ENCODE peak calls at places on chromosomes 6 and 20, in ten cellular contexts. One of them, this sample, is unnamed.
A peak's percentile ranks its signal among the peaks of the same experiment; 100 is the strongest.

GRCh38 chr6:82904860-82905259 is 160.8 kb downstream of the UBE3D start:
- DNase-seq in endothelial cell of umbilical vein: no peak
- DNase-seq in neural progenitor cell: no peak
- DNase-seq in fibroblast of lung: no peak
- DNase-seq in GM23248: no peak
- DNase-seq in astrocyte: no peak
- DNase-seq in neuronal stem cell: no peak
- DNase-seq in adipocyte: no peak
- DNase-seq in MM.1S: no peak
- DNase-seq in H1: no peak
- DNase-seq in this sample: no peak

GRCh38 chr6:66913657-66914056 is 1206.6 kb upstream of the EYS start:
- DNase-seq in endothelial cell of umbilical vein: no peak
- DNase-seq in neural progenitor cell: no peak
- DNase-seq in fibroblast of lung: no peak
- DNase-seq in GM23248: no peak
- DNase-seq in astrocyte: no peak
- DNase-seq in neuronal stem cell: no peak
- DNase-seq in adipocyte: no peak
- DNase-seq in MM.1S: no peak
- DNase-seq in H1: no peak
- DNase-seq in this sample: no peak

GRCh38 chr20:47392015-47392720 is 35.7 kb upstream of the ZMYND8 start:
- DNase-seq in endothelial cell of umbilical vein: peak; percentile 85
- DNase-seq in neural progenitor cell: no peak
- DNase-seq in fibroblast of lung: peak; percentile 93
- DNase-seq in GM23248: peak; percentile 97
- DNase-seq in astrocyte: peak; percentile 88
- DNase-seq in neuronal stem cell: no peak
- DNase-seq in adipocyte: peak; percentile 94
- DNase-seq in MM.1S: peak; percentile 36
- DNase-seq in H1: no peak
- DNase-seq in this sample: no peak

GRCh38 chr20:33730946-33731692 is 677 bp upstream of the ZNF341 start:
- DNase-seq in endothelial cell of umbilical vein: no peak
- DNase-seq in neural progenitor cell: peak; percentile 12
- DNase-seq in fibroblast of lung: no peak
- DNase-seq in GM23248: no peak
- DNase-seq in astrocyte: no peak
- DNase-seq in neuronal stem cell: no peak
- DNase-seq in adipocyte: no peak
- DNase-seq in MM.1S: no peak
- DNase-seq in H1: no peak
- DNase-seq in this sample: no peak

GRCh38 chr6:35742842-35743241 is 6.0 kb downstream of the ARMC12 start:
- DNase-seq in endothelial cell of umbilical vein: no peak
- DNase-seq in neural progenitor cell: no peak
- DNase-seq in fibroblast of lung: no peak
- DNase-seq in GM23248: no peak
- DNase-seq in astrocyte: no peak
- DNase-seq in neuronal stem cell: no peak
- DNase-seq in adipocyte: no peak
- DNase-seq in MM.1S: no peak
- DNase-seq in H1: peak; percentile 64
- DNase-seq in this sample: no peak

GRCh38 chr20:45350217-45350616 is 2.0 kb upstream of the SDC4 start:
- DNase-seq in endothelial cell of umbilical vein: no peak
- DNase-seq in neural progenitor cell: no peak
- DNase-seq in fibroblast of lung: no peak
- DNase-seq in GM23248: no peak
- DNase-seq in astrocyte: no peak
- DNase-seq in neuronal stem cell: no peak
- DNase-seq in adipocyte: no peak
- DNase-seq in MM.1S: no peak
- DNase-seq in H1: no peak
- DNase-seq in this sample: no peak

GRCh38 chr20:23082846-23083552 is 3.1 kb downstream of the CD93 start:
- DNase-seq in endothelial cell of umbilical vein: peak; percentile 89
- DNase-seq in neural progenitor cell: no peak
- DNase-seq in fibroblast of lung: no peak
- DNase-seq in GM23248: no peak
- DNase-seq in astrocyte: no peak
- DNase-seq in neuronal stem cell: no peak
- DNase-seq in adipocyte: no peak
- DNase-seq in MM.1S: no peak
- DNase-seq in H1: no peak
- DNase-seq in this sample: no peak

GRCh38 chr6:28436404-28436803 is 6.9 kb downstream of the ZSCAN23 start:
- DNase-seq in endothelial cell of umbilical vein: no peak
- DNase-seq in neural progenitor cell: no peak
- DNase-seq in fibroblast of lung: no peak
- DNase-seq in GM23248: no peak
- DNase-seq in astrocyte: no peak
- DNase-seq in neuronal stem cell: no peak
- DNase-seq in adipocyte: no peak
- DNase-seq in MM.1S: no peak
- DNase-seq in H1: no peak
- DNase-seq in this sample: no peak

GRCh38 chr20:48295966-48296421 is 510.7 kb upstream of the SULF2 start:
- DNase-seq in endothelial cell of umbilical vein: peak; percentile 57
- DNase-seq in neural progenitor cell: peak; percentile 22
- DNase-seq in fibroblast of lung: peak; percentile 81
- DNase-seq in GM23248: peak; percentile 82
- DNase-seq in astrocyte: peak; percentile 76
- DNase-seq in neuronal stem cell: peak; percentile 15
- DNase-seq in adipocyte: peak; percentile 65
- DNase-seq in MM.1S: no peak
- DNase-seq in H1: no peak
- DNase-seq in this sample: no peak

GRCh38 chr6:169755162-169755561 is 3.7 kb downstream of the ERMARD start:
- DNase-seq in endothelial cell of umbilical vein: no peak
- DNase-seq in neural progenitor cell: no peak
- DNase-seq in fibroblast of lung: no peak
- DNase-seq in GM23248: no peak
- DNase-seq in astrocyte: no peak
- DNase-seq in neuronal stem cell: no peak
- DNase-seq in adipocyte: no peak
- DNase-seq in MM.1S: no peak
- DNase-seq in H1: no peak
- DNase-seq in this sample: no peak

GRCh38 chr6:15400572-15401004 is 154.7 kb downstream of the JARID2 start:
- DNase-seq in endothelial cell of umbilical vein: peak; percentile 51
- DNase-seq in neural progenitor cell: peak; percentile 61
- DNase-seq in fibroblast of lung: no peak
- DNase-seq in GM23248: peak; percentile 58
- DNase-seq in astrocyte: no peak
- DNase-seq in neuronal stem cell: no peak
- DNase-seq in adipocyte: no peak
- DNase-seq in MM.1S: no peak
- DNase-seq in H1: no peak
- DNase-seq in this sample: no peak

GRCh38 chr20:39960522-39961420 is 728.3 kb downstream of the MAFB start:
- DNase-seq in endothelial cell of umbilical vein: no peak
- DNase-seq in neural progenitor cell: no peak
- DNase-seq in fibroblast of lung: no peak
- DNase-seq in GM23248: no peak
- DNase-seq in astrocyte: no peak
- DNase-seq in neuronal stem cell: no peak
- DNase-seq in adipocyte: no peak
- DNase-seq in MM.1S: peak; percentile 14
- DNase-seq in H1: peak; percentile 55
- DNase-seq in this sample: no peak

GRCh38 chr6:90397929-90398674 is 101.5 kb upstream of the BACH2 start:
- DNase-seq in endothelial cell of umbilical vein: peak; percentile 83
- DNase-seq in neural progenitor cell: no peak
- DNase-seq in fibroblast of lung: peak; percentile 40
- DNase-seq in GM23248: no peak
- DNase-seq in astrocyte: peak; percentile 17
- DNase-seq in neuronal stem cell: no peak
- DNase-seq in adipocyte: no peak
- DNase-seq in MM.1S: peak; percentile 12
- DNase-seq in H1: no peak
- DNase-seq in this sample: no peak

GRCh38 chr6:6981923-6982322 is 125.8 kb upstream of the RREB1 start:
- DNase-seq in endothelial cell of umbilical vein: no peak
- DNase-seq in neural progenitor cell: no peak
- DNase-seq in fibroblast of lung: no peak
- DNase-seq in GM23248: no peak
- DNase-seq in astrocyte: no peak
- DNase-seq in neuronal stem cell: no peak
- DNase-seq in adipocyte: no peak
- DNase-seq in MM.1S: no peak
- DNase-seq in H1: no peak
- DNase-seq in this sample: no peak
- H3K9ac ChIP-seq in endothelial cell of umbilical vein: no peak overlapping the region
- H3K9ac ChIP-seq in neural progenitor cell: no peak overlapping the region
- H3K9ac ChIP-seq in fibroblast of lung: no peak overlapping the region
- H3K9ac ChIP-seq in GM23248: no peak overlapping the region
- H3K9ac ChIP-seq in astrocyte: no peak overlapping the region
- H3K9ac ChIP-seq in neuronal stem cell: no peak overlapping the region
- H3K9ac ChIP-seq in adipocyte: no peak overlapping the region
- H3K9ac ChIP-seq in MM.1S: no peak overlapping the region
- H3K9ac ChIP-seq in H1: no peak overlapping the region
- H3K9ac ChIP-seq in this sample: no peak overlapping the region

DNA sequence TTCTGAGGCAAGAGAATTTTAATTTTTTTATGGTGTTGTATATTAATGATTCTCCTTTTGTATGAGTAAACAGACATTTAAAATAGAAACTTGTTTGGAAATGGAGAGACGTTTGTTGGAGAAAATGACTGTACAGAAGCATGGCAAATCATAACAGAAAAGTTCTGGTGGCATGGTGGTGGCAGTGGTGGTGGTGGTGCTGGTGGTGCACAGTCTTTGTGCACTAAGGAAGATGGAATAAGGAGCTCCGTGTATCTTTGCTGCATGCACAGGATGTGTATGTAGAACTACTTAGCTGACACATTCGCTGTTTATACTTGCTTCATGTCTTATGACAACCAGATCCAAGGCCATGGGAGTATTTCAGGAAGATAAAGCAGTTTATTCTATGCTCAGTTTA is 294.9 kb downstream of the UTRN start:
- DNase-seq in endothelial cell of umbilical vein: no peak
- DNase-seq in neural progenitor cell: no peak
- DNase-seq in fibroblast of lung: no peak
- DNase-seq in GM23248: no peak
- DNase-seq in astrocyte: no peak
- DNase-seq in neuronal stem cell: no peak
- DNase-seq in adipocyte: no peak
- DNase-seq in MM.1S: no peak
- DNase-seq in H1: no peak
- DNase-seq in this sample: no peak
- H3K9me3 ChIP-seq in endothelial cell of umbilical vein: no peaks in the 10 kb centered on the region
- H3K9me3 ChIP-seq in neural progenitor cell: no peaks in the 10 kb centered on the region
- H3K9me3 ChIP-seq in fibroblast of lung: no peaks in the 10 kb centered on the region
- H3K9me3 ChIP-seq in GM23248: no peaks in the 10 kb centered on the region
- H3K9me3 ChIP-seq in astrocyte: no peaks in the 10 kb centered on the region
- H3K9me3 ChIP-seq in neuronal stem cell: no peaks in the 10 kb centered on the region
- H3K9me3 ChIP-seq in adipocyte: no peaks in the 10 kb centered on the region
- H3K9me3 ChIP-seq in MM.1S: no peaks in the 10 kb centered on the region
- H3K9me3 ChIP-seq in H1: no peaks in the 10 kb centered on the region
- H3K9me3 ChIP-seq in this sample: no peaks in the 10 kb centered on the region

GRCh38 chr6:160134779-160135547 is 13.3 kb downstream of the SLC22A1 start:
- DNase-seq in endothelial cell of umbilical vein: no peak
- DNase-seq in neural progenitor cell: no peak
- DNase-seq in fibroblast of lung: no peak
- DNase-seq in GM23248: no peak
- DNase-seq in astrocyte: no peak
- DNase-seq in neuronal stem cell: no peak
- DNase-seq in adipocyte: no peak
- DNase-seq in MM.1S: no peak
- DNase-seq in H1: no peak
- DNase-seq in this sample: no peak
- H3K4me3 ChIP-seq in endothelial cell of umbilical vein: no peak overlapping the region
- H3K4me3 ChIP-seq in neural progenitor cell: no peak overlapping the region
- H3K4me3 ChIP-seq in fibroblast of lung: no peak overlapping the region
- H3K4me3 ChIP-seq in GM23248: no peak overlapping the region
- H3K4me3 ChIP-seq in astrocyte: no peak overlapping the region
- H3K4me3 ChIP-seq in neuronal stem cell: no peak overlapping the region
- H3K4me3 ChIP-seq in adipocyte: no peak overlapping the region
- H3K4me3 ChIP-seq in MM.1S: no peak overlapping the region
- H3K4me3 ChIP-seq in H1: no peak overlapping the region
- H3K4me3 ChIP-seq in this sample: no peak overlapping the region

GRCh38 chr20:56986476-56986875 is 280.0 kb downstream of the BMP7 start:
- DNase-seq in endothelial cell of umbilical vein: no peak
- DNase-seq in neural progenitor cell: no peak
- DNase-seq in fibroblast of lung: no peak
- DNase-seq in GM23248: no peak
- DNase-seq in astrocyte: no peak
- DNase-seq in neuronal stem cell: no peak
- DNase-seq in adipocyte: no peak
- DNase-seq in MM.1S: no peak
- DNase-seq in H1: no peak
- DNase-seq in this sample: no peak

GRCh38 chr20:56989516-56989915 is 276.9 kb downstream of the BMP7 start:
- DNase-seq in endothelial cell of umbilical vein: no peak
- DNase-seq in neural progenitor cell: no peak
- DNase-seq in fibroblast of lung: peak; percentile 23
- DNase-seq in GM23248: peak; percentile 52
- DNase-seq in astrocyte: peak; percentile 4
- DNase-seq in neuronal stem cell: no peak
- DNase-seq in adipocyte: no peak
- DNase-seq in MM.1S: no peak
- DNase-seq in H1: no peak
- DNase-seq in this sample: no peak

GRCh38 chr20:56988446-56988845 is 278.0 kb downstream of the BMP7 start:
- DNase-seq in endothelial cell of umbilical vein: no peak
- DNase-seq in neural progenitor cell: no peak
- DNase-seq in fibroblast of lung: no peak
- DNase-seq in GM23248: no peak
- DNase-seq in astrocyte: no peak
- DNase-seq in neuronal stem cell: no peak
- DNase-seq in adipocyte: no peak
- DNase-seq in MM.1S: no peak
- DNase-seq in H1: no peak
- DNase-seq in this sample: no peak

GRCh38 chr20:56986931-56987720 is 279.3 kb downstream of the BMP7 start:
- DNase-seq in endothelial cell of umbilical vein: no peak
- DNase-seq in neural progenitor cell: no peak
- DNase-seq in fibroblast of lung: no peak
- DNase-seq in GM23248: no peak
- DNase-seq in astrocyte: no peak
- DNase-seq in neuronal stem cell: no peak
- DNase-seq in adipocyte: no peak
- DNase-seq in MM.1S: no peak
- DNase-seq in H1: no peak
- DNase-seq in this sample: no peak

DNA sequence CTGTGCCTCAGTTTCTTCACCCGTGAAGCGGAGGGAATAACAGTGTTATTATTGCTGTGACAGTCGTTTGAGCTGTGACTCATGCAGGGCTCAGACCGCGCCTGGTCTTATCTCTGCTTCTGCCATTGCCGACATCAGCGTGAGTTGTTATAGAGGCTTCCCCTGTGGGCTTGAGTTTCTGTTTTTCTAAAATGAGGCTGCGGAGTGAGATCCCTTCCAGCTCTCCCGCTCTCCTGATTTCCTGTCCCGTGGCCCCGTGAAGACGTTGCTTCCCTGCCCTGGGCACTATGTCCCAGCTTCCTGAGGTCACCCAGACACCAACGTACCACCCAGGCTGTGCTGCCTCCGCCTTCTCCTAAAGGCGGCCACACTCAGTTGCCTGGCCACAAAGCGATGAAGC is 278.4 kb downstream of the BMP7 start:
- DNase-seq in endothelial cell of umbilical vein: no peak
- DNase-seq in neural progenitor cell: no peak
- DNase-seq in fibroblast of lung: no peak
- DNase-seq in GM23248: no peak
- DNase-seq in astrocyte: no peak
- DNase-seq in neuronal stem cell: no peak
- DNase-seq in adipocyte: no peak
- DNase-seq in MM.1S: no peak
- DNase-seq in H1: no peak
- DNase-seq in this sample: no peak
- H3K9ac ChIP-seq in endothelial cell of umbilical vein: no peak overlapping the region
- H3K9ac ChIP-seq in neural progenitor cell: no peak overlapping the region
- H3K9ac ChIP-seq in fibroblast of lung: no peak overlapping the region
- H3K9ac ChIP-seq in GM23248: no peak overlapping the region
- H3K9ac ChIP-seq in astrocyte: no peak overlapping the region
- H3K9ac ChIP-seq in neuronal stem cell: no peak overlapping the region
- H3K9ac ChIP-seq in adipocyte: no peak overlapping the region
- H3K9ac ChIP-seq in MM.1S: no peak overlapping the region
- H3K9ac ChIP-seq in H1: no peak overlapping the region
- H3K9ac ChIP-seq in this sample: no peak overlapping the region

This sample was measured in SK-N-MC.